ENCODE peak calls at places on chromosomes 5 and 9, in five cellular contexts. X is PC-9, O is hepatocyte, I is GM23338, F is astrocyte. J is an unnamed sample.

GRCh38 chr9:30943446-30944232 is 1440.8 kb upstream of the ACO1 start:
- DNase-seq in X (no peak), O (peak; percentile 6), I (no peak), F (no peak), J (no peak)

GRCh38 chr5:174585472-174585871 is 138.9 kb upstream of the MSX2 start:
- DNase-seq in X (no peak), O (no peak), I (no peak), F (no peak), J (no peak)

GRCh38 chr9:27548055-27548741 is 18.6 kb upstream of the MOB3B start:
- DNase-seq in X (no peak), O (peak; percentile 69), I (peak; percentile 66), F (peak; percentile 5), J (no peak)

GRCh38 chr5:142110046-142110531 is 1.5 kb downstream of the NDFIP1 start:
- DNase-seq in X (no peak), O (no peak), I (no peak), F (peak; percentile 22), J (peak; percentile 72)

GRCh38 chr5:157283434-157283833 is 17.5 kb downstream of the CYFIP2 start:
- DNase-seq in X (no peak), O (no peak), I (no peak), F (no peak), J (no peak)

GRCh38 chr5:134051305-134051704 is 46.5 kb upstream of the VDAC1 start:
- DNase-seq in X (no peak), O (no peak), I (no peak), F (no peak), J (no peak)

GRCh38 chr9:19967567-19968459 is 179.0 kb upstream of the SLC24A2 start:
- DNase-seq in X (no peak), O (no peak), I (peak; percentile 80), F (no peak), J (no peak)

GRCh38 chr9:112700080-112700479 is 17.8 kb downstream of the INIP start:
- DNase-seq in X (no peak), O (no peak), I (no peak), F (peak; percentile 20), J (peak; percentile 33)

GRCh38 chr9:84668204-84669007 is 1.1 kb upstream of the NTRK2 start:
- DNase-seq in X (peak; percentile 4), O (peak; percentile 88), I (peak; percentile 88), F (peak; percentile 43), J (peak; percentile 59)

GRCh38 chr5:139549162-139549894 is 11.8 kb upstream of the UBE2D2 start:
- DNase-seq in X (no peak), O (no peak), I (no peak), F (no peak), J (no peak)

GRCh38 chr5:145872914-145873313 is at the start of gene GRXCR2:
- DNase-seq in X (no peak), O (no peak), I (no peak), F (no peak), J (no peak)

GRCh38 chr9:16986441-16987387 is 116.2 kb upstream of the BNC2 start:
- DNase-seq in X (no peak), O (no peak), I (no peak), F (peak; percentile 92), J (peak; percentile 81)

GRCh38 chr5:178355662-178356061 is 123.1 kb upstream of the PHYKPL start:
- DNase-seq in X (no peak), O (no peak), I (no peak), F (no peak), J (no peak)

GRCh38 chr5:174424219-174425053 is 299.9 kb upstream of the MSX2 start:
- DNase-seq in X (no peak), O (no peak), I (no peak), F (no peak), J (peak; percentile 15)

GRCh38 chr9:130728721-130729120 is 35.1 kb downstream of the EXOSC2 start:
- DNase-seq in X (no peak), O (no peak), I (no peak), F (peak; percentile 83), J (peak; percentile 86)

GRCh38 chr9:130030821-130031481 is 12.0 kb downstream of the FNBP1 start:
- DNase-seq in X (no peak), O (no peak), I (no peak), F (no peak), J (no peak)

GRCh38 chr9:80285325-80285724 is 713.6 kb downstream of the TLE4 start:
- DNase-seq in X (no peak), O (peak; percentile 11), I (peak; percentile 67), F (peak; percentile 6), J (peak; percentile 45)

GRCh38 chr9:130110596-130111021 is 56.9 kb downstream of the GPR107 start:
- DNase-seq in X (no peak), O (no peak), I (no peak), F (peak; percentile 56), J (peak; percentile 61)

GRCh38 chr5:2669259-2669658 is 82.2 kb downstream of the IRX2 start:
- DNase-seq in X (no peak), O (no peak), I (no peak), F (no peak), J (no peak)

GRCh38 chr5:172800088-172800551 is 29.1 kb upstream of the DUSP1 start:
- DNase-seq in X (no peak), O (peak; percentile 54), I (no peak), F (peak; percentile 90), J (peak; percentile 95)

GRCh38 chr5:43400082-43400481 is 12.1 kb downstream of the CCL28 start:
- DNase-seq in X (no peak), O (no peak), I (no peak), F (peak; percentile 8), J (peak; percentile 51)

GRCh38 chr9:76605271-76605670 is 146.3 kb downstream of the GCNT1 start:
- DNase-seq in X (no peak), O (no peak), I (no peak), F (no peak), J (no peak)

GRCh38 chr5:118529361-118530154 is 458.8 kb downstream of the DTWD2 start:
- DNase-seq in X (no peak), O (no peak), I (no peak), F (no peak), J (no peak)

GRCh38 chr5:87074934-87075541 is 192.6 kb upstream of the RASA1 start:
- DNase-seq in X (peak; percentile 49), O (no peak), I (no peak), F (no peak), J (no peak)

GRCh38 chr5:39755986-39756385 is 331.2 kb upstream of the DAB2 start:
- DNase-seq in X (peak; percentile 68), O (peak; percentile 33), I (peak; percentile 21), F (peak; percentile 95), J (peak; percentile 95)

GRCh38 chr9:5625916-5626315 is 3.0 kb upstream of the RIC1 start:
- DNase-seq in X (no peak), O (no peak), I (no peak), F (no peak), J (no peak)

GRCh38 chr5:52776116-52776515 is 11.6 kb upstream of the ITGA1 start:
- DNase-seq in X (no peak), O (no peak), I (no peak), F (no peak), J (no peak)

GRCh38 chr9:125043631-125044030 is 99.7 kb downstream of the SCAI start:
- DNase-seq in X (no peak), O (no peak), I (no peak), F (no peak), J (no peak)

DNA sequence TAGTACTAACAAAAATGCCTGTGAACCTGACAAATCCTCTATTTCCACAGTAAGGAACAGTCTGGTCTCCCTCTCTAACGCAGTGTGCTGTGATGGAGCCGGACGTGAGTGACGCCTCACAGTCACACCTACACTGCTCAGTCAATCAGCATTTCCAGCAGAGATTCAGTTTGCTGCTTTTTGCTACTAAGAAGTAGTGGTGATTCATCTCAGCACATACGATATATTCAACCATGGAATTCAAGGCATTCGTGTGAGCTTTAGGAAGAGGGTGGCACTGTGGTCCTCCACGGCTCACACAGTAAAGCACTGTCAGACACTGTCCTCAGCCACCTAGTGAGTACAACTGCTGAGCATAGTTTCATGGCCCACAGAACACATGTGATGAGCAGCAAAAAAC is 70.9 kb downstream of the SETX start:
- DNase-seq in X (no peak), O (no peak), I (no peak), F (peak; percentile 57), J (peak; percentile 70)
- H3K4me2 ChIP-seq in X (no peak overlapping the region), O (no peak overlapping the region), I (no peak overlapping the region), F (no peak overlapping the region), J (no peak overlapping the region)

DNA sequence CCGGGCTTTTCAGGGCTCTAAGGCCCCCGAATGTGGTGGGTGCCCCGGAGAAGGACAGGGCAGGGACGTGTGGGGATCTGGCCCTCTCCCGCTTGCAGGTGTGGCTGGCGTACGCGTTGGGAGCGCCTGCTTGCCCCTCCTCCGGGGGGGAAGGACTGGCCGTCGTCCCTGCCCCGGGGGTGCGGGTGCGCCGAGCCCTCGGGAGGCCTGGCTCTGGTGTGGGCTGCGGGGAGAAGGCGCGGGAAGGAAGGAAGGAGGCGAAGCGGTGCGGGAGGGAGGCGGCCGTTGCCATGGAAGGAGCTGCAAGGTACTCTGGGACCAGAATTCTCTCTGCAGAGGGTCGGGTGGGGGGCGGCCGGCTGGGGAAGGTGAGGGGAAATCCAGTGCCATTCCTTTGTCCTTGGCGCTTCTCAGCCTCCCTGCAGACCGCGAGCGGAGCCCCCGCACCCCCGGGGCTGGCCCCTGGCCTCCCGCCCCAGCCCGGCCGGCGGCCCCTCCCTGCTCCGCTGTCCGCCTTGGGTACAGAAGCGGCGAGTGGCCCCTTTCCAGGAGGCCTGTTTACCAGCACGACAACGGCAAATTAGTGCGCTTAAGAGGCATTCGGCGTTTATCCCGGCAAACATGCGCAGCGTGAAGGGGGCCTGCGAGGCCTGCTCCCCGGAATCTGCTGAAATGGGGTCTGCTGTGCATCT is 67.1 kb upstream of the UNC5A start:
- DNase-seq in X (no peak), O (peak; percentile 30), I (peak; percentile 67), F (no peak), J (no peak)
- TF ChIP-seq EZH2 in X (no peak), O (peak; percentile 54), I (no peak), F (peak; percentile 92), J (peak; percentile 86)

GRCh38 chr9:107874591-107875374 is 385.2 kb upstream of the KLF4 start:
- DNase-seq in X (no peak), O (no peak), I (no peak), F (no peak), J (no peak)

GRCh38 chr9:107875571-107875980 is 386.0 kb upstream of the KLF4 start:
- DNase-seq in X (no peak), O (no peak), I (no peak), F (no peak), J (no peak)

GRCh38 chr9:107872457-107873192 is 383.1 kb upstream of the KLF4 start:
- DNase-seq in X (no peak), O (no peak), I (peak; percentile 70), F (no peak), J (no peak)

GRCh38 chr9:107870927-107871720 is 381.6 kb upstream of the KLF4 start:
- DNase-seq in X (no peak), O (no peak), I (no peak), F (no peak), J (no peak)

GRCh38 chr9:107874137-107874536 is 384.6 kb upstream of the KLF4 start:
- DNase-seq in X (no peak), O (no peak), I (no peak), F (no peak), J (no peak)
- H3K4me3 ChIP-seq in X (no peak overlapping the region), O (no peak overlapping the region), I (no peak overlapping the region), F (no peak overlapping the region), J (no peak overlapping the region)

DNA sequence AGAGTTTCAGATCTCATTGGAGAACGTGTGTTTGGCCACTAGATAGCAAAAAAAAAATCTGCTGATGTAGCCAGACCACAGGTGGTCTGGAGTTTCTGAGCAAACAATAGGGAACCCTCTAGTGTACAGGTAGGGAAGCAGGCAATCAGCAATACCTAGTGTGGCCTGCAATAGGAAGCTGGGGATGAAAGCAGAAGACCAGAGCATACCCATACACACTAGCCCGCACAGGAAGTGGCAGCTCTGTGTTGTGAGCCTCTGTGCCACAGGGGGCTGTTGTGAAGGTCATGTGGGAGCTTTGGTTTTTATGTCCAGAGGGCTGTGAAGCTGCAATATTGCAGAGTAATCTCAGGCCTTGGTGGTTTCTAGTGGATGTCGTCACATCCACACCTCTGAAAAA is 81.2 kb downstream of the MTAP start:
- DNase-seq in X (no peak), O (no peak), I (peak; percentile 52), F (no peak), J (no peak)
- H3K4me2 ChIP-seq in X (no peak overlapping the region), O (no peak overlapping the region), I (no peak overlapping the region), F (no peak overlapping the region), J (no peak overlapping the region)

J was measured in fibroblast of lung.